ENCODE peak calls at places on chromosomes 2 and 18, in five cellular contexts. E, I, L, R and S are unnamed samples.

GRCh38 chr2:231069379-231070054 is 12.8 kb downstream of the PSMD1 start:
- DNase-seq in I (no peak), R (no peak), E (no peak), L (no peak), S (no peak)

GRCh38 chr2:225008935-225009334 is 33.3 kb downstream of the DOCK10 start:
- DNase-seq in R (peak), E (no peak), I (no peak), L (no peak), S (peak)

GRCh38 chr2:232330068-232330999 is 48.2 kb upstream of the ALPP start:
- DNase-seq in L (no peak), E (no peak), I (no peak), R (no peak), S (no peak)

GRCh38 chr2:30109856-30110255 is 37.0 kb upstream of the YPEL5 start:
- DNase-seq in I (no peak), R (no peak), E (no peak), L (no peak), S (no peak)

GRCh38 chr2:28286678-28287077 is 106.0 kb upstream of the FOSL2 start:
- DNase-seq in I (no peak), L (no peak), E (no peak), R (no peak), S (no peak)

GRCh38 chr2:85998071-85998991 is 107.4 kb downstream of the POLR1A start:
- DNase-seq in E (no peak), R (no peak), L (no peak), I (no peak), S (no peak)

GRCh38 chr2:168174761-168175160 is 72.6 kb downstream of the STK39 start:
- DNase-seq in I (no peak), R (no peak), E (no peak), L (no peak), S (no peak)

GRCh38 chr2:42794271-42795046 is 2.1 kb upstream of the HAAO start:
- DNase-seq in E (no peak), R (peak), L (no peak), I (peak), S (no peak)

GRCh38 chr2:23651187-23651983 is 266.4 kb downstream of the KLHL29 start:
- DNase-seq in L (no peak), R (no peak), I (no peak), E (no peak), S (no peak)

GRCh38 chr2:8525582-8526402 is 156.1 kb upstream of the ID2 start:
- DNase-seq in I (peak), L (no peak), R (peak), E (peak), S (no peak)

GRCh38 chr18:80233201-80233835 is 14.0 kb downstream of the PARD6G start:
- DNase-seq in R (no peak), I (no peak), L (no peak), E (no peak), S (no peak)

GRCh38 chr18:6414118-6414722 is 491 bp downstream of the L3MBTL4 start:
- DNase-seq in L (no peak), I (peak), E (peak), R (peak), S (peak)

GRCh38 chr2:100260712-100261620 is 61.3 kb downstream of the LONRF2 start:
- DNase-seq in L (no peak), R (peak), I (no peak), E (peak), S (peak)

GRCh38 chr2:236597629-236598028 is 28.0 kb downstream of the ACKR3 start:
- DNase-seq in E (no peak), L (peak), R (no peak), I (no peak), S (no peak)

GRCh38 chr2:16869711-16870110 is 204.1 kb upstream of the CYRIA start:
- DNase-seq in R (no peak), E (peak), L (no peak), I (no peak), S (no peak)

GRCh38 chr2:130806370-130806769 is 30.3 kb upstream of the ARHGEF4 start:
- DNase-seq in I (no peak), R (no peak), E (no peak), L (no peak), S (no peak)

GRCh38 chr2:217102941-217103340 is 243.1 kb upstream of the TNP1 start:
- DNase-seq in E (no peak), R (no peak), I (no peak), L (no peak), S (no peak)

GRCh38 chr2:42906557-42907380 is 114.4 kb upstream of the HAAO start:
- DNase-seq in L (no peak), I (no peak), E (no peak), R (no peak), S (no peak)